ENCODE peak calls at places on chromosomes 7 and 10, in five cellular contexts. Z is HepG2, V is H1, X is GM12878, D is K562. N is an unnamed sample.

GRCh38 chr7:2248984-2249694 is 7.1 kb downstream of the NUDT1 start:
- DNase-seq in Z (no peak), V (no peak), X (peak), D (peak), N (no peak)

GRCh38 chr10:60594476-60595051 is 183.7 kb upstream of the CDK1 start:
- DNase-seq in Z (no peak), V (no peak), X (no peak), D (no peak), N (no peak)

GRCh38 chr10:29993319-29993876 is 66.0 kb downstream of the JCAD start:
- DNase-seq in Z (no peak), V (no peak), X (no peak), D (no peak), N (no peak)

GRCh38 chr10:103982639-103983038 is 15.7 kb downstream of the SLK start:
- DNase-seq in Z (peak), V (no peak), X (no peak), D (peak), N (no peak)

GRCh38 chr10:43966571-43966965 is 317.9 kb upstream of the ZNF32 start:
- DNase-seq in Z (no peak), V (no peak), X (no peak), D (no peak), N (no peak)

GRCh38 chr7:66356277-66356721 is 151.2 kb downstream of the TPST1 start:
- DNase-seq in Z (no peak), V (no peak), X (no peak), D (no peak), N (no peak)

GRCh38 chr7:87628780-87629569 is 777 bp downstream of the RUNDC3B start:
- DNase-seq in Z (peak), V (no peak), X (no peak), D (no peak), N (no peak)

GRCh38 chr7:127930341-127931328 is 100.6 kb downstream of the LRRC4 start:
- DNase-seq in Z (no peak), V (no peak), X (peak), D (no peak), N (no peak)

GRCh38 chr7:34727464-34727995 is 69.5 kb downstream of the NPSR1 start:
- DNase-seq in Z (no peak), V (no peak), X (no peak), D (no peak), N (no peak)

GRCh38 chr10:21499910-21500577 is 25.4 kb downstream of the SKIDA1 start:
- DNase-seq in Z (no peak), V (no peak), X (no peak), D (no peak), N (no peak)

GRCh38 chr10:64116731-64117130 is 595.5 kb downstream of the REEP3 start:
- DNase-seq in Z (no peak), V (no peak), X (no peak), D (no peak), N (no peak)

GRCh38 chr7:29375641-29376562 is 181.3 kb downstream of the CHN2 start:
- DNase-seq in Z (peak), V (no peak), X (no peak), D (no peak), N (no peak)

GRCh38 chr7:158649279-158649678 is 55.3 kb downstream of the NCAPG2 start:
- DNase-seq in Z (peak), V (no peak), X (no peak), D (peak), N (no peak)

GRCh38 chr10:128215733-128216132 is 89.5 kb upstream of the MKI67 start:
- DNase-seq in Z (no peak), V (no peak), X (no peak), D (no peak), N (no peak)

GRCh38 chr10:113997428-113997827 is 46.2 kb upstream of the ADRB1 start:
- DNase-seq in Z (no peak), V (no peak), X (no peak), D (no peak), N (no peak)

GRCh38 chr7:21414795-21415393 is 13.0 kb upstream of the SP4 start:
- DNase-seq in Z (no peak), V (no peak), X (no peak), D (peak), N (no peak)

GRCh38 chr7:2821161-2821841 is 22.8 kb downstream of the GNA12 start:
- DNase-seq in Z (no peak), V (peak), X (peak), D (no peak), N (no peak)

GRCh38 chr7:155731375-155731774 is 80.9 kb downstream of the SHH start:
- DNase-seq in Z (no peak), V (no peak), X (no peak), D (no peak), N (no peak)
- TF ChIP-seq TAF1 in Z (no peak), V (no peak), X (no peak), D (no peak), N (no peak)

DNA sequence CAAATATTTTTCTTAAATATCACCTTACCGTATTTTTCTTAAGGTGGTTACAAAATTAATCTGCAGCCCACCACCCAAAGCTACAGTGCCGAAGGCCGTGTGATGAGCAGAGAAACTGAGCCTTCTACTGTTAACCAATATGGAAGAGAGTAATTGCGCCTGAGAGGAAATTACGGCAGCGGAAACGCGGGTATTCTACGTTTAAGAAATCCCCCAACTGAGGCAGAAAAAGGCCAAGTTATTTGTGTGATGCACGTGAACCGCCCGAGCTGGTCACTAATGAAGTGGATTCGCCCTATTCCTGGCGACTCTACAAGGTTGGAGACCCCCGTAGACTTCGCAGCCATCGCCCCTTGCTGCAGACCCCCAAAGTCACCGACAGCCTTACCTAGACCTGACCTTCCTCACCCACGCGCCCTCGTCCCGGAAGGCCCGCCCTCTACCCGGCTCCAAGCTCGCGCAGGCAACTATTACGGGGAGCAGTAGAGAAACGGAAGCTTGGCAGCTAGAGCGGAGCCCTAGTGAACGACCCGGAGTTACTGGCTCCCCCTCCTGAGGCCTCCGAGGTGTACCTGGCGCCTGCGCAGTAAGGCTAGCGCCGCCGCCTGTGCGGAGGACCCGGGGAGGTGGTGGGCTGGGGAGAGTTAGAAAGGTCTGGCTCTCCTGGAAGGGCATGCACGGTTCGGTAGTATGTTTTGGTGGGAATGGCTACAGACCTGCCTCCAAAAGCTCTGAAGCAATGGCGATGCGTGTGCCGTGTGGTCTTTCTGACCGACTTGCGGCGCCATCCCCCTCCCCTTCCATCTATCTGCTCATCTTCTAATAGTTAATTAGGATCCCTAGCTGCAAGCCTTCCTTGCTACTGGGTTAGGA is at the start of gene MRPS33:
- DNase-seq in Z (peak), V (peak), X (peak), D (peak), N (peak)
- TF ChIP-seq POLR2A in Z (peak), V (peak), X (peak), D (peak), N (peak)

DNA sequence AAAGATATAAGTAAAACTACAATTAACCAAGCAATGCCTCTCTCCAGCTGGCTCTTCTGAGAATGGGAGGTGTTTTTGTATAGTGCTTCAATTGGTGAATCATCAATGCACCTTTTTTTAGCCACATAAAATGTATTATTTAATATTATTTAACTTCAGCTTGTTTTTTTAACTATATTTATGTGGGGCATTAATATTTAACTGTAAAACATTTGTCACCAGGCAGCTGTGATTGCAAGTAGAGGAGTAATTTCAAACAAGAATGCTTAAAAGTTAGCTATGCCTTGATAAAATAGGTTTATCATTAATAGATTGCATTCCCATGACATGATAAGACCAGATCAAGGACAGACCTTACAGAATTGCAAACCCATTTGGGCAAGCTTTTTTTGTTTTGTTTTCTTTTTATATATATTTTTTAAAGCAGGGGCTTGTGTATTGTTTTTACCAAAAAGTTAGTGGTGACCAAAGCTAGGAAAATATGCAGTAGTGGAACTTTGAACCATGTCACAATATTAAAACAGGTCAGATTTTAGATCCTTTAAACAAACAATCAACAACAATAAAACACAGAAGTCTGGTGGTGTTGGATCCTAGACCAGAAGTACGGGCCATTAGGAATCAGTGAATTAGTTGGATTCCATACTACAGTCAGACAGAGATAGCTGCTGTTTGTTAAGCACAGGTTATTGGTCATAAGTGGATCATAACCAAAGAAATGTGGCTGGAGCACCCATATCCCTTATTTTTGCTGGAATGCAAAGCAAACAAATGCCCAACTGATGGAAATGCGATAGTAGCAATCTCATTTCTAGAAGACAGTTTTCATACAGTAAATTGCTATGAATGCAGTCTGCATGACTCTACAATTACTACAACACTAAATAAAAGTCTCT is 2.9 kb downstream of the CAV2 start:
- DNase-seq in Z (no peak), V (no peak), X (no peak), D (no peak), N (no peak)
- TF ChIP-seq TAF1 in Z (no peak), V (no peak), X (no peak), D (no peak), N (no peak)

GRCh38 chr10:125159486-125159931 is 854 bp downstream of the CTBP2 start:
- DNase-seq in Z (no peak), V (no peak), X (no peak), D (no peak), N (no peak)

GRCh38 chr10:125160856-125161569 is 650 bp upstream of the CTBP2 start:
- DNase-seq in Z (no peak), V (peak), X (no peak), D (peak), N (no peak)

GRCh38 chr10:125161570-125162139 is 1.3 kb upstream of the CTBP2 start:
- DNase-seq in Z (no peak), V (no peak), X (no peak), D (no peak), N (no peak)

GRCh38 chr10:125158528-125159485 is 1.6 kb downstream of the CTBP2 start:
- DNase-seq in Z (no peak), V (no peak), X (no peak), D (peak), N (no peak)

GRCh38 chr10:125159932-125160855 is at the start of gene CTBP2:
- DNase-seq in Z (no peak), V (no peak), X (no peak), D (peak), N (no peak)
- TF ChIP-seq POLR2A in Z (no peak), V (no peak), X (no peak), D (no peak), N (no peak)

N was measured in GM12892.